ENCODE peak calls at places on chromosomes 3 and 15, in six cellular contexts. One of them, this sample, is unnamed.

GRCh38 chr15:97976766-97977503 is 16.4 kb downstream of the ARRDC4 start:
- DNase-seq in NCI-H1092: no peak
- DNase-seq in NCI-H2227 treated with DMSO at 0.1 percent for 48 hours: no peak
- DNase-seq in activated CD4-positive, alpha-beta T cell treated with anti-CD3 and anti-CD28 coated beads, Interleukin-2, amount 50 U/mL, for 1 hour: no peak
- DNase-seq in AML-193: no peak
- DNase-seq in EH: no peak
- DNase-seq in this sample: no peak

GRCh38 chr3:62142280-62142679 is 231.1 kb downstream of the FEZF2 start:
- DNase-seq in NCI-H1092: no peak
- DNase-seq in NCI-H2227 treated with DMSO at 0.1 percent for 48 hours: no peak
- DNase-seq in activated CD4-positive, alpha-beta T cell treated with anti-CD3 and anti-CD28 coated beads, Interleukin-2, amount 50 U/mL, for 1 hour: no peak
- DNase-seq in AML-193: no peak
- DNase-seq in EH: no peak
- DNase-seq in this sample: no peak

GRCh38 chr3:52452570-52453221 is 1.1 kb downstream of the TNNC1 start:
- DNase-seq in NCI-H1092: no peak
- DNase-seq in NCI-H2227 treated with DMSO at 0.1 percent for 48 hours: no peak
- DNase-seq in activated CD4-positive, alpha-beta T cell treated with anti-CD3 and anti-CD28 coated beads, Interleukin-2, amount 50 U/mL, for 1 hour: no peak
- DNase-seq in AML-193: no peak
- DNase-seq in EH: no peak
- DNase-seq in this sample: peak; percentile 27

GRCh38 chr3:151789853-151790463 is 24.0 kb upstream of the AADAC start:
- DNase-seq in NCI-H1092: no peak
- DNase-seq in NCI-H2227 treated with DMSO at 0.1 percent for 48 hours: no peak
- DNase-seq in activated CD4-positive, alpha-beta T cell treated with anti-CD3 and anti-CD28 coated beads, Interleukin-2, amount 50 U/mL, for 1 hour: no peak
- DNase-seq in AML-193: no peak
- DNase-seq in EH: peak; percentile 25
- DNase-seq in this sample: no peak

GRCh38 chr3:139561428-139561827 is 21.9 kb upstream of the RBP1 start:
- DNase-seq in NCI-H1092: no peak
- DNase-seq in NCI-H2227 treated with DMSO at 0.1 percent for 48 hours: no peak
- DNase-seq in activated CD4-positive, alpha-beta T cell treated with anti-CD3 and anti-CD28 coated beads, Interleukin-2, amount 50 U/mL, for 1 hour: no peak
- DNase-seq in AML-193: no peak
- DNase-seq in EH: no peak
- DNase-seq in this sample: no peak

GRCh38 chr15:28125673-28126651 is 26.8 kb upstream of the OCA2 start:
- DNase-seq in NCI-H1092: peak; percentile 22
- DNase-seq in NCI-H2227 treated with DMSO at 0.1 percent for 48 hours: peak; percentile 19
- DNase-seq in activated CD4-positive, alpha-beta T cell treated with anti-CD3 and anti-CD28 coated beads, Interleukin-2, amount 50 U/mL, for 1 hour: no peak
- DNase-seq in AML-193: peak; percentile 8
- DNase-seq in EH: peak; percentile 60
- DNase-seq in this sample: peak; percentile 53

GRCh38 chr3:160448845-160449659 is 534 bp downstream of the TRIM59 start:
- DNase-seq in NCI-H1092: no peak
- DNase-seq in NCI-H2227 treated with DMSO at 0.1 percent for 48 hours: no peak
- DNase-seq in activated CD4-positive, alpha-beta T cell treated with anti-CD3 and anti-CD28 coated beads, Interleukin-2, amount 50 U/mL, for 1 hour: no peak
- DNase-seq in AML-193: no peak
- DNase-seq in EH: peak; percentile 50
- DNase-seq in this sample: no peak

GRCh38 chr3:126996905-126997304 is 14.0 kb downstream of the PLXNA1 start:
- DNase-seq in NCI-H1092: no peak
- DNase-seq in NCI-H2227 treated with DMSO at 0.1 percent for 48 hours: no peak
- DNase-seq in activated CD4-positive, alpha-beta T cell treated with anti-CD3 and anti-CD28 coated beads, Interleukin-2, amount 50 U/mL, for 1 hour: no peak
- DNase-seq in AML-193: no peak
- DNase-seq in EH: peak; percentile 58
- DNase-seq in this sample: no peak

GRCh38 chr15:96311639-96312038 is 18.9 kb upstream of the NR2F2 start:
- DNase-seq in NCI-H1092: no peak
- DNase-seq in NCI-H2227 treated with DMSO at 0.1 percent for 48 hours: no peak
- DNase-seq in activated CD4-positive, alpha-beta T cell treated with anti-CD3 and anti-CD28 coated beads, Interleukin-2, amount 50 U/mL, for 1 hour: no peak
- DNase-seq in AML-193: no peak
- DNase-seq in EH: no peak
- DNase-seq in this sample: no peak

GRCh38 chr3:140972833-140973232 is 31.2 kb downstream of the SLC25A36 start:
- DNase-seq in NCI-H1092: no peak
- DNase-seq in NCI-H2227 treated with DMSO at 0.1 percent for 48 hours: no peak
- DNase-seq in activated CD4-positive, alpha-beta T cell treated with anti-CD3 and anti-CD28 coated beads, Interleukin-2, amount 50 U/mL, for 1 hour: no peak
- DNase-seq in AML-193: peak; percentile 71
- DNase-seq in EH: peak; percentile 35
- DNase-seq in this sample: peak; percentile 26

GRCh38 chr3:151871639-151872468 is 1.6 kb upstream of the SUCNR1 start:
- DNase-seq in NCI-H1092: no peak
- DNase-seq in NCI-H2227 treated with DMSO at 0.1 percent for 48 hours: peak; percentile 7
- DNase-seq in activated CD4-positive, alpha-beta T cell treated with anti-CD3 and anti-CD28 coated beads, Interleukin-2, amount 50 U/mL, for 1 hour: no peak
- DNase-seq in AML-193: peak; percentile 100
- DNase-seq in EH: no peak
- DNase-seq in this sample: no peak

GRCh38 chr3:88784925-88785324 is 322.5 kb upstream of the EPHA3 start:
- DNase-seq in NCI-H1092: no peak
- DNase-seq in NCI-H2227 treated with DMSO at 0.1 percent for 48 hours: no peak
- DNase-seq in activated CD4-positive, alpha-beta T cell treated with anti-CD3 and anti-CD28 coated beads, Interleukin-2, amount 50 U/mL, for 1 hour: no peak
- DNase-seq in AML-193: no peak
- DNase-seq in EH: no peak
- DNase-seq in this sample: no peak

GRCh38 chr3:30659270-30660127 is 53.1 kb downstream of the TGFBR2 start:
- DNase-seq in NCI-H1092: no peak
- DNase-seq in NCI-H2227 treated with DMSO at 0.1 percent for 48 hours: no peak
- DNase-seq in activated CD4-positive, alpha-beta T cell treated with anti-CD3 and anti-CD28 coated beads, Interleukin-2, amount 50 U/mL, for 1 hour: no peak
- DNase-seq in AML-193: no peak
- DNase-seq in EH: peak; percentile 97
- DNase-seq in this sample: peak; percentile 53

GRCh38 chr15:75921732-75922703 is 18.3 kb downstream of the FBXO22 start:
- DNase-seq in NCI-H1092: no peak
- DNase-seq in NCI-H2227 treated with DMSO at 0.1 percent for 48 hours: no peak
- DNase-seq in activated CD4-positive, alpha-beta T cell treated with anti-CD3 and anti-CD28 coated beads, Interleukin-2, amount 50 U/mL, for 1 hour: no peak
- DNase-seq in AML-193: peak; percentile 61
- DNase-seq in EH: peak; percentile 68
- DNase-seq in this sample: peak; percentile 85

GRCh38 chr3:36681867-36682266 is 82.5 kb downstream of the DCLK3 start:
- DNase-seq in NCI-H1092: no peak
- DNase-seq in NCI-H2227 treated with DMSO at 0.1 percent for 48 hours: no peak
- DNase-seq in activated CD4-positive, alpha-beta T cell treated with anti-CD3 and anti-CD28 coated beads, Interleukin-2, amount 50 U/mL, for 1 hour: no peak
- DNase-seq in AML-193: no peak
- DNase-seq in EH: no peak
- DNase-seq in this sample: no peak

GRCh38 chr3:171317133-171317532 is 143.1 kb downstream of the TNIK start:
- DNase-seq in NCI-H1092: no peak
- DNase-seq in NCI-H2227 treated with DMSO at 0.1 percent for 48 hours: no peak
- DNase-seq in activated CD4-positive, alpha-beta T cell treated with anti-CD3 and anti-CD28 coated beads, Interleukin-2, amount 50 U/mL, for 1 hour: no peak
- DNase-seq in AML-193: no peak
- DNase-seq in EH: peak; percentile 16
- DNase-seq in this sample: no peak

GRCh38 chr15:88061452-88061851 is 195.1 kb downstream of the NTRK3 start:
- DNase-seq in NCI-H1092: no peak
- DNase-seq in NCI-H2227 treated with DMSO at 0.1 percent for 48 hours: no peak
- DNase-seq in activated CD4-positive, alpha-beta T cell treated with anti-CD3 and anti-CD28 coated beads, Interleukin-2, amount 50 U/mL, for 1 hour: no peak
- DNase-seq in AML-193: no peak
- DNase-seq in EH: no peak
- DNase-seq in this sample: no peak

GRCh38 chr3:24220859-24221657 is 273.6 kb downstream of the THRB start:
- DNase-seq in NCI-H1092: no peak
- DNase-seq in NCI-H2227 treated with DMSO at 0.1 percent for 48 hours: no peak
- DNase-seq in activated CD4-positive, alpha-beta T cell treated with anti-CD3 and anti-CD28 coated beads, Interleukin-2, amount 50 U/mL, for 1 hour: no peak
- DNase-seq in AML-193: no peak
- DNase-seq in EH: peak; percentile 98
- DNase-seq in this sample: peak; percentile 90

GRCh38 chr3:156353535-156353934 is 201.4 kb downstream of the SSR3 start:
- DNase-seq in NCI-H1092: no peak
- DNase-seq in NCI-H2227 treated with DMSO at 0.1 percent for 48 hours: no peak
- DNase-seq in activated CD4-positive, alpha-beta T cell treated with anti-CD3 and anti-CD28 coated beads, Interleukin-2, amount 50 U/mL, for 1 hour: no peak
- DNase-seq in AML-193: no peak
- DNase-seq in EH: peak; percentile 4
- DNase-seq in this sample: no peak

GRCh38 chr15:52680756-52681155 is 1.6 kb upstream of the ATOSA start:
- DNase-seq in NCI-H1092: no peak
- DNase-seq in NCI-H2227 treated with DMSO at 0.1 percent for 48 hours: no peak
- DNase-seq in activated CD4-positive, alpha-beta T cell treated with anti-CD3 and anti-CD28 coated beads, Interleukin-2, amount 50 U/mL, for 1 hour: no peak
- DNase-seq in AML-193: no peak
- DNase-seq in EH: no peak
- DNase-seq in this sample: no peak

GRCh38 chr3:12633108-12633507 is 30.8 kb downstream of the RAF1 start:
- DNase-seq in NCI-H1092: no peak
- DNase-seq in NCI-H2227 treated with DMSO at 0.1 percent for 48 hours: no peak
- DNase-seq in activated CD4-positive, alpha-beta T cell treated with anti-CD3 and anti-CD28 coated beads, Interleukin-2, amount 50 U/mL, for 1 hour: no peak
- DNase-seq in AML-193: no peak
- DNase-seq in EH: no peak
- DNase-seq in this sample: no peak

GRCh38 chr3:56980798-56981390 is 79.6 kb upstream of the SPATA12 start:
- DNase-seq in NCI-H1092: no peak
- DNase-seq in NCI-H2227 treated with DMSO at 0.1 percent for 48 hours: no peak
- DNase-seq in activated CD4-positive, alpha-beta T cell treated with anti-CD3 and anti-CD28 coated beads, Interleukin-2, amount 50 U/mL, for 1 hour: no peak
- DNase-seq in AML-193: peak; percentile 99
- DNase-seq in EH: peak; percentile 97
- DNase-seq in this sample: peak; percentile 42

GRCh38 chr3:151426337-151426648 is 34.6 kb downstream of the IGSF10 start:
- DNase-seq in NCI-H1092: no peak
- DNase-seq in NCI-H2227 treated with DMSO at 0.1 percent for 48 hours: no peak
- DNase-seq in activated CD4-positive, alpha-beta T cell treated with anti-CD3 and anti-CD28 coated beads, Interleukin-2, amount 50 U/mL, for 1 hour: no peak
- DNase-seq in AML-193: peak; percentile 77
- DNase-seq in EH: no peak
- DNase-seq in this sample: peak; percentile 21

GRCh38 chr3:8623741-8624140 is 20.9 kb downstream of the SSUH2 start:
- DNase-seq in NCI-H1092: no peak
- DNase-seq in NCI-H2227 treated with DMSO at 0.1 percent for 48 hours: no peak
- DNase-seq in activated CD4-positive, alpha-beta T cell treated with anti-CD3 and anti-CD28 coated beads, Interleukin-2, amount 50 U/mL, for 1 hour: no peak
- DNase-seq in AML-193: no peak
- DNase-seq in EH: no peak
- DNase-seq in this sample: no peak

GRCh38 chr3:115092220-115092791 is 54.8 kb downstream of the ZBTB20 start:
- DNase-seq in NCI-H1092: peak; percentile 55
- DNase-seq in NCI-H2227 treated with DMSO at 0.1 percent for 48 hours: peak; percentile 50
- DNase-seq in activated CD4-positive, alpha-beta T cell treated with anti-CD3 and anti-CD28 coated beads, Interleukin-2, amount 50 U/mL, for 1 hour: peak; percentile 62
- DNase-seq in AML-193: peak; percentile 88
- DNase-seq in EH: peak; percentile 74
- DNase-seq in this sample: peak; percentile 63

GRCh38 chr15:89400121-89400996 is 65.7 kb upstream of the POLG start:
- DNase-seq in NCI-H1092: no peak
- DNase-seq in NCI-H2227 treated with DMSO at 0.1 percent for 48 hours: peak; percentile 36
- DNase-seq in activated CD4-positive, alpha-beta T cell treated with anti-CD3 and anti-CD28 coated beads, Interleukin-2, amount 50 U/mL, for 1 hour: no peak
- DNase-seq in AML-193: no peak
- DNase-seq in EH: no peak
- DNase-seq in this sample: no peak

GRCh38 chr3:16496408-16497222 is 16.9 kb downstream of the RFTN1 start:
- DNase-seq in NCI-H1092: no peak
- DNase-seq in NCI-H2227 treated with DMSO at 0.1 percent for 48 hours: no peak
- DNase-seq in activated CD4-positive, alpha-beta T cell treated with anti-CD3 and anti-CD28 coated beads, Interleukin-2, amount 50 U/mL, for 1 hour: no peak
- DNase-seq in AML-193: no peak
- DNase-seq in EH: peak; percentile 25
- DNase-seq in this sample: no peak

GRCh38 chr3:10644189-10644588 is 138.8 kb upstream of the ATP2B2 start:
- DNase-seq in NCI-H1092: no peak
- DNase-seq in NCI-H2227 treated with DMSO at 0.1 percent for 48 hours: no peak
- DNase-seq in activated CD4-positive, alpha-beta T cell treated with anti-CD3 and anti-CD28 coated beads, Interleukin-2, amount 50 U/mL, for 1 hour: no peak
- DNase-seq in AML-193: no peak
- DNase-seq in EH: no peak
- DNase-seq in this sample: no peak

GRCh38 chr3:128468285-128468790 is 1.6 kb upstream of the DNAJB8 start:
- DNase-seq in NCI-H1092: no peak
- DNase-seq in NCI-H2227 treated with DMSO at 0.1 percent for 48 hours: no peak
- DNase-seq in activated CD4-positive, alpha-beta T cell treated with anti-CD3 and anti-CD28 coated beads, Interleukin-2, amount 50 U/mL, for 1 hour: no peak
- DNase-seq in AML-193: no peak
- DNase-seq in EH: no peak
- DNase-seq in this sample: peak; percentile 59

GRCh38 chr3:47522082-47522987 is 8.8 kb upstream of the ELP6 start:
- DNase-seq in NCI-H1092: peak; percentile 64
- DNase-seq in NCI-H2227 treated with DMSO at 0.1 percent for 48 hours: peak; percentile 83
- DNase-seq in activated CD4-positive, alpha-beta T cell treated with anti-CD3 and anti-CD28 coated beads, Interleukin-2, amount 50 U/mL, for 1 hour: peak; percentile 69
- DNase-seq in AML-193: peak; percentile 98
- DNase-seq in EH: peak; percentile 89
- DNase-seq in this sample: peak; percentile 94

GRCh38 chr15:56739474-56739873 is 6.2 kb upstream of the ZNF280D start:
- DNase-seq in NCI-H1092: no peak
- DNase-seq in NCI-H2227 treated with DMSO at 0.1 percent for 48 hours: no peak
- DNase-seq in activated CD4-positive, alpha-beta T cell treated with anti-CD3 and anti-CD28 coated beads, Interleukin-2, amount 50 U/mL, for 1 hour: no peak
- DNase-seq in AML-193: no peak
- DNase-seq in EH: no peak
- DNase-seq in this sample: no peak

GRCh38 chr3:125694761-125695294 is 99.5 kb upstream of the OSBPL11 start:
- DNase-seq in NCI-H1092: peak; percentile 55
- DNase-seq in NCI-H2227 treated with DMSO at 0.1 percent for 48 hours: peak; percentile 29
- DNase-seq in activated CD4-positive, alpha-beta T cell treated with anti-CD3 and anti-CD28 coated beads, Interleukin-2, amount 50 U/mL, for 1 hour: no peak
- DNase-seq in AML-193: no peak
- DNase-seq in EH: no peak
- DNase-seq in this sample: no peak

GRCh38 chr15:45921376-45921775 is 286.5 kb downstream of the SQOR start:
- DNase-seq in NCI-H1092: no peak
- DNase-seq in NCI-H2227 treated with DMSO at 0.1 percent for 48 hours: no peak
- DNase-seq in activated CD4-positive, alpha-beta T cell treated with anti-CD3 and anti-CD28 coated beads, Interleukin-2, amount 50 U/mL, for 1 hour: no peak
- DNase-seq in AML-193: no peak
- DNase-seq in EH: peak; percentile 15
- DNase-seq in this sample: peak; percentile 43

GRCh38 chr15:77160562-77161481 is 89.9 kb upstream of the TSPAN3 start:
- DNase-seq in NCI-H1092: no peak
- DNase-seq in NCI-H2227 treated with DMSO at 0.1 percent for 48 hours: peak; percentile 14
- DNase-seq in activated CD4-positive, alpha-beta T cell treated with anti-CD3 and anti-CD28 coated beads, Interleukin-2, amount 50 U/mL, for 1 hour: no peak
- DNase-seq in AML-193: peak; percentile 2
- DNase-seq in EH: no peak
- DNase-seq in this sample: no peak

GRCh38 chr3:175349181-175349580 is 490.0 kb downstream of the NAALADL2 start:
- DNase-seq in NCI-H1092: no peak
- DNase-seq in NCI-H2227 treated with DMSO at 0.1 percent for 48 hours: no peak
- DNase-seq in activated CD4-positive, alpha-beta T cell treated with anti-CD3 and anti-CD28 coated beads, Interleukin-2, amount 50 U/mL, for 1 hour: no peak
- DNase-seq in AML-193: no peak
- DNase-seq in EH: no peak
- DNase-seq in this sample: no peak

GRCh38 chr15:31024979-31025378 is 33.6 kb upstream of the MTMR10 start:
- DNase-seq in NCI-H1092: no peak
- DNase-seq in NCI-H2227 treated with DMSO at 0.1 percent for 48 hours: no peak
- DNase-seq in activated CD4-positive, alpha-beta T cell treated with anti-CD3 and anti-CD28 coated beads, Interleukin-2, amount 50 U/mL, for 1 hour: no peak
- DNase-seq in AML-193: no peak
- DNase-seq in EH: peak; percentile 86
- DNase-seq in this sample: peak; percentile 48

GRCh38 chr3:63753567-63753966 is 65.5 kb upstream of the C3orf49 start:
- DNase-seq in NCI-H1092: no peak
- DNase-seq in NCI-H2227 treated with DMSO at 0.1 percent for 48 hours: no peak
- DNase-seq in activated CD4-positive, alpha-beta T cell treated with anti-CD3 and anti-CD28 coated beads, Interleukin-2, amount 50 U/mL, for 1 hour: no peak
- DNase-seq in AML-193: no peak
- DNase-seq in EH: peak; percentile 48
- DNase-seq in this sample: peak; percentile 34

GRCh38 chr15:80585544-80586018 is 109.5 kb upstream of the ABHD17C start:
- DNase-seq in NCI-H1092: no peak
- DNase-seq in NCI-H2227 treated with DMSO at 0.1 percent for 48 hours: no peak
- DNase-seq in activated CD4-positive, alpha-beta T cell treated with anti-CD3 and anti-CD28 coated beads, Interleukin-2, amount 50 U/mL, for 1 hour: no peak
- DNase-seq in AML-193: no peak
- DNase-seq in EH: no peak
- DNase-seq in this sample: peak; percentile 9

GRCh38 chr3:9146367-9147071 is 102.9 kb downstream of the SRGAP3 start:
- DNase-seq in NCI-H1092: no peak
- DNase-seq in NCI-H2227 treated with DMSO at 0.1 percent for 48 hours: no peak
- DNase-seq in activated CD4-positive, alpha-beta T cell treated with anti-CD3 and anti-CD28 coated beads, Interleukin-2, amount 50 U/mL, for 1 hour: no peak
- DNase-seq in AML-193: no peak
- DNase-seq in EH: no peak
- DNase-seq in this sample: no peak